ENCODE peak calls at places on chromosomes 16 and 17, in five cellular contexts. D is ascending aorta, M is Peyer's patch, V is OCI-LY7, R is fibroblast of lung. K is an unnamed sample.
A peak's percentile ranks its signal among the peaks of the same experiment; 100 is the strongest.

GRCh38 chr16:17362946-17363345 is 107.8 kb downstream of the XYLT1 start:
- DNase-seq in V (no peak), M (no peak), R (no peak), D (no peak), K (no peak)

GRCh38 chr17:46882666-46883065 is 31.3 kb downstream of the WNT9B start:
- DNase-seq in R (no peak), M (no peak), D (no peak), V (no peak), K (no peak)

GRCh38 chr17:42202696-42203095 is 8.4 kb upstream of the GHDC start:
- DNase-seq in M (no peak), V (no peak), D (no peak), R (no peak), K (no peak)

GRCh38 chr17:80385046-80385445 is 29.9 kb upstream of the ENDOV start:
- DNase-seq in D (no peak), M (no peak), V (no peak), R (no peak), K (no peak)

GRCh38 chr17:22463110-22463850 is 771.0 kb downstream of the KCNJ18 start:
- DNase-seq in R (no peak), D (no peak), V (no peak), M (no peak), K (no peak)

GRCh38 chr16:73210686-73211085 is 162.8 kb upstream of the ZFHX3 start:
- DNase-seq in V (no peak), R (no peak), D (no peak), M (no peak), K (no peak)

GRCh38 chr16:73483076-73483791 is 435.3 kb upstream of the ZFHX3 start:
- DNase-seq in R (no peak), M (no peak), D (no peak), V (no peak), K (no peak)

GRCh38 chr17:71625330-71625729 is 495.5 kb upstream of the SOX9 start:
- DNase-seq in M (no peak), R (no peak), D (no peak), V (no peak), K (no peak)

GRCh38 chr17:82235775-82236141 is 6.9 kb downstream of the SLC16A3 start:
- DNase-seq in V (no peak), R (peak; percentile 31), M (no peak), D (no peak), K (no peak)

GRCh38 chr17:57880086-57880456 is 30.2 kb upstream of the MRPS23 start:
- DNase-seq in M (no peak), V (no peak), R (no peak), D (no peak), K (no peak)

GRCh38 chr17:5092139-5093010 is 14.1 kb downstream of the ZFP3 start:
- DNase-seq in R (peak; percentile 18), V (no peak), D (no peak), M (no peak), K (no peak)
- H3K9me3 ChIP-seq in R (peaks cover 4% of the 10 kb centered on the region), V (peaks cover 73% of the 10 kb centered on the region), D (peaks cover 99% of the 10 kb centered on the region), M (peaks cover 85% of the 10 kb centered on the region), K (peaks cover 57% of the 10 kb centered on the region)

GRCh38 chr16:3306078-3306477 is 781 bp downstream of the ZNF75A start:
- DNase-seq in M (no peak), D (no peak), V (no peak), R (no peak), K (no peak)

GRCh38 chr16:3304370-3304769 is 860 bp downstream of the TIGD7 start:
- DNase-seq in V (no peak), R (peak; percentile 31), D (no peak), M (no peak), K (no peak)

GRCh38 chr16:3305109-3306068 is at the start of the genes TIGD7 and ZNF75A:
- DNase-seq in M (peak; percentile 92), R (peak; percentile 93), V (no peak), D (peak; percentile 92), K (peak; percentile 66)
- H3K9me3 ChIP-seq in M (peaks cover 57% of the 10 kb centered on the region), R (peaks cover 2% of the 10 kb centered on the region), V (no peaks in the 10 kb centered on the region), D (peaks cover 82% of the 10 kb centered on the region), K (peaks cover 16% of the 10 kb centered on the region)

DNA sequence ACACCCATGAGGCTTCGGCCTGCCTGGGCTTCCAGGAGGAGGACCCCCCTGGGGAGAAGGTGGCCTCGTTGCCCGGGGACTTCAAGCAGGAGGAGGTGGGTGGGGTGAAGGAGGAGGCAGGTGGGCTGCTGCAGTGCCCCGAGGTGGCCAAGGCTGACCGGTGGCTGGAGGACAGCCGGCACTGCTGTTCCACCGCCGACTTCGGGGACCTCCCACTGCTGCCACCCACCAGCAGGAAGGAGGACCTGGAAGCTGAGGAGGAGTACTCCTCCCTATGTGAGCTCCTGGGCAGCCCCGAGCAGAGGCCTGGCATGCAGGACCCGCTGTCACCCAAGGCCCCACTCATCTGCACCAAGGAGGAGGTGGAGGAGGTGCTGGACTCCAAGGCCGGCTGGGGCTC is 41.5 kb downstream of the SREBF1 start:
- DNase-seq in V (no peak), R (no peak), M (no peak), D (no peak), K (no peak)
- H3K9me3 ChIP-seq in V (no peaks in the 10 kb centered on the region), R (no peaks in the 10 kb centered on the region), M (no peaks in the 10 kb centered on the region), D (no peaks in the 10 kb centered on the region), K (no peaks in the 10 kb centered on the region)

DNA sequence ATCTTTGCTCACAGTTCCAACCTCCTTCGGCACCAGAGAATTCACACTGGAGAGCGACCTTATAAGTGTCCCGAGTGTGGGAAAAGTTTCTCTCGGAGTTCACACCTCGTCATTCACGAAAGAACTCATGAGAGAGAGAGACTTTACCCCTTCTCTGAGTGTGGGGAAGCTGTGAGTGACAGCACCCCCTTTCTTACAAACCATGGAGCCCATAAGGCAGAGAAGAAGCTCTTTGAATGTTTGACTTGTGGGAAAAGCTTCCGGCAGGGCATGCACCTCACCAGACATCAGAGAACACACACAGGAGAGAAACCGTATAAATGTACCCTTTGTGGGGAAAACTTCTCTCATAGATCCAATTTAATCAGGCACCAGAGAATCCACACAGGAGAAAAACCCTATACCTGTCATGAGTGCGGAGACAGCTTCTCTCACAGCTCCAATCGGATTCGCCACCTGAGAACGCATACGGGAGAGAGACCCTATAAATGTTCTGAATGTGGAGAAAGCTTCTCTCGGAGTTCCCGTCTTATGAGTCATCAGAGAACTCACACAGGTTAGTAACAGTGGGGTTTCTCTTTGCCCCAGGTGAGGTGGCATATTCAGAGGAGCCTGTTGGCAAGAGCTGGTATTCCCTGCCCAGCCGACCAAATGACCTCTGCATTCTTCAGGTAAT is 6.8 kb downstream of the ZNF263 start:
- DNase-seq in D (no peak), V (no peak), M (no peak), R (no peak), K (no peak)
- H3K9me3 ChIP-seq in D (peaks cover 90% of the 10 kb centered on the region), V (no peaks in the 10 kb centered on the region), M (peaks cover 64% of the 10 kb centered on the region), R (peaks cover 23% of the 10 kb centered on the region), K (peaks cover 31% of the 10 kb centered on the region)

GRCh38 chr16:35744084-35744483 is 2284.7 kb downstream of the TP53TG3F start:
- DNase-seq in R (no peak), D (peak; percentile 16), V (no peak), M (no peak), K (no peak)
- H3K9me3 ChIP-seq in R (no peaks in the 10 kb centered on the region), D (no peaks in the 10 kb centered on the region), V (no peaks in the 10 kb centered on the region), M (peaks cover 7% of the 10 kb centered on the region), K (peaks cover 5% of the 10 kb centered on the region)